ENCODE peak calls at places on chromosome 5, in four cellular contexts. Z, Y, M and D are unnamed samples.

GRCh38 chr5:65104831-65105230 is 336.1 kb downstream of the CWC27 start:
- DNase-seq in M (no peak), Y (no peak), Z (no peak), D (no peak)

GRCh38 chr5:35048910-35049309 is 1.2 kb upstream of the AGXT2 start:
- DNase-seq in Z (no peak), Y (no peak), M (no peak), D (no peak)

GRCh38 chr5:62152394-62153123 is 153.4 kb upstream of the KIF2A start:
- DNase-seq in Y (peak), M (no peak), Z (no peak), D (no peak)

GRCh38 chr5:31364881-31365636 is 166.8 kb downstream of the DROSHA start:
- DNase-seq in M (no peak), Y (peak), Z (no peak), D (no peak)

GRCh38 chr5:142024771-142025304 is 12.0 kb upstream of the GNPDA1 start:
- DNase-seq in Z (peak), Y (peak), M (peak), D (no peak)

GRCh38 chr5:151912360-151912759 is 12.3 kb downstream of the GLRA1 start:
- DNase-seq in Z (no peak), M (no peak), Y (no peak), D (no peak)

GRCh38 chr5:106587-106986 is 14.6 kb downstream of the PLEKHG4B start:
- DNase-seq in M (no peak), Z (no peak), Y (no peak), D (no peak)

GRCh38 chr5:34791761-34792244 is 47.2 kb upstream of the TTC23L start:
- DNase-seq in Y (peak), Z (peak), M (peak), D (no peak)

GRCh38 chr5:177550120-177550519 is 4.2 kb downstream of the FAM193B start:
- DNase-seq in M (no peak), Z (no peak), Y (no peak), D (no peak)

GRCh38 chr5:74127377-74128338 is 501.7 kb downstream of the ARHGEF28 start:
- DNase-seq in M (peak), Z (peak), Y (peak), D (no peak)

GRCh38 chr5:65482280-65482726 is 583 bp upstream of the ADAMTS6 start:
- DNase-seq in Z (no peak), Y (peak), M (peak), D (no peak)

GRCh38 chr5:158966691-158967090 is 133.0 kb downstream of the EBF1 start:
- DNase-seq in Z (no peak), M (no peak), Y (no peak), D (no peak)

GRCh38 chr5:78638423-78638822 is 10.1 kb downstream of the LHFPL2 start:
- DNase-seq in Y (peak), M (peak), Z (peak), D (peak)

GRCh38 chr5:171598279-171599152 is 179.1 kb downstream of the FGF18 start:
- DNase-seq in M (no peak), Z (no peak), Y (no peak), D (no peak)

DNA sequence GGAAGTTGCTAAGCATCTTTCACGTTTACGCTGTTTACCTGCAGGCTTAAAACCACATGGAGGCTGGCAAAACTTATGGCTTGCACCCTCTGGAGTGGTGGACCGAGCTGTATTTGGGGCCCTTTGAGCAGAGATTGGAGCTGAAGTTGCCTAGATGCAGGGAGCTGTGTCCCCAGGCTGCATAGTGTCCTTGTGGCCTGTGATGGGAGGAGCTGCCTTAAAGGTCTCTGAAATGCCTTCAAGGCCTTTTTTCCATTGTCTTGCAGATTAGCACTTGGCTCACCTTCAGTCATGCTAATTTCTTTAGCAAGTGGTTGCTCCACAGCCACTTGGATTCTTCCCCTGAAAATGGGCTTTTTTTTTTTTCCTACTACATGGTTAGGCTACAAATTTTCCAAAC is 81.5 kb upstream of the CHD1 start:
- DNase-seq in M (no peak), Y (no peak), Z (no peak), D (no peak)
- H3K4me3 ChIP-seq in M (no peak), Y (no peak), Z (no peak), D (no peak)

DNA sequence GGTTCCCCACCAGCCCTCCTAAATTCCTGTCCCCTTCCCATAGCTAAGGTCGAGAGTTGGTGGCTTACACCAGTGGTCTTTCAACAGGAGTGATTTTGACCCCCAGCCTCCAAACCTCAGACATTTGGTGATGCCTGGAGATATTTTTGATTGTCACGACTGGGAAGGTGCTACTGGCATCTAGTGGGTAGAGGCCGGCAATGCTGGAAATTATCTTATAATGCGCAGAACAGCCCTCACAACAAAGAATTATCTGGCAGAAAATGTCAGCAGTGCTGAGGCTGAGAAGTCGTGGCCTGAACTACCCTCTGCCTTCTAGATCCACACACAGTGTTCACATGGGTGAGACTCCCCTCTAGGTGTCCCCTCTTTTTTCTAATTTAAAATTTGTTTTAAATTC is 69.6 kb downstream of the IL31RA start:
- DNase-seq in Y (peak), Z (no peak), M (no peak), D (no peak)
- TF ChIP-seq CTCF in Y (peak), Z (no peak), M (peak), D (peak)

DNA sequence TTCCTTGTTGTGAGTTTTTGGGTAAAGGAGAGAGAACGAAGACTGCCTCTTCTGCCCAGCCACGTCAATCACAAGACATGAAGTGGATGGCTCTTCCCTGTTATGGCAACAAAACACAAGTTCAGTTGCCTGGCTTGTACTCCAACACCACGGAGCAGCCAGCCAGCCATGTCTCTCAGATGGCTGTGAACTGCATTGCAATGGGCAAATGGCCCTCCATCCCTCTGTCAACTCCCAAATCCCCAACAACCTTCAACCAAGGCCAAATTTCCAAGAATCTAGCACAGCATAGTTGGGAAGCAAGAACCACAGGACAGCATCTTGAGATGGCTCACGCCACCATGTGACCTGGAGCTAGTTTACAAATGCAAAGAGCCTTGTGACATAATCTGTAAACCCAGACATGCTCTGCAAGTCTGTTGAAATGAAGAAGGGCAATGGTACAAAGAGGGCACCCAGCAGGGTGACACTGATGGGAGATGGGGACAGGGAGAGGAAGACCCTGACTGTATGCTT is 53.9 kb downstream of the ZNF366 start:
- DNase-seq in Y (no peak), Z (no peak), M (no peak), D (no peak)
- H3K4me3 ChIP-seq in Y (no peak), Z (no peak), M (no peak), D (no peak)

DNA sequence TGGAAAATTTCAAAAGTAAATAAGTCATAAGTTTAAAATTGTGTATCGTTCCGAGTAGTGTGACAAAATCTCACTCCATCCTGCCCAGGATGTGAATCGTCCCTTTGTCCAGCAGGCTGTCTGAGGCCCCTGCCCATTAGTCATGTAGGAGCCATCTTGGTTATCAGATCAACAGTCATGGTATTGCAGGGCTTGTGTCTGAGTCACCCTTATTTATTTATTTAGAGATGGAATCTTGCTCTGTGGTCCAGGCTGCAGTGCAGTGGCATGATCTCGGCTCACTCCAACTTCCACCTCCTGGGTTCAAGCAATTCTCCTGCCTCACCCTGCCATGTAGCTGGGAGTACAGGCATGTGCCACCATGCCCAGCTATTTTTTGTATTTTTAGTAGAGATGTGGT is 30.2 kb downstream of the ITGA2 start:
- DNase-seq in Z (peak), Y (peak), M (no peak), D (no peak)
- TF ChIP-seq CTCF in Z (no peak), Y (peak), M (no peak), D (no peak)